ENCODE peak calls at places on chromosomes 1 and 21, in four cellular contexts. D is foreskin fibroblast, J is H9, H is GM12865. C is an unnamed sample.

GRCh38 chr1:28172690-28173150 is 3.8 kb downstream of the PTAFR start:
- DNase-seq in J (no peak), H (peak; percentile 95), D (no peak), C (peak; percentile 61)

GRCh38 chr1:33330906-33331305 is 10.0 kb upstream of the A3GALT2 start:
- DNase-seq in D (no peak), H (no peak), J (no peak), C (no peak)

GRCh38 chr21:14737922-14738321 is 191.8 kb upstream of the SAMSN1 start:
- DNase-seq in H (peak; percentile 84), J (no peak), D (no peak), C (no peak)

GRCh38 chr1:204523605-204524215 is 7.5 kb downstream of the MDM4 start:
- DNase-seq in D (no peak), J (peak; percentile 48), H (no peak), C (no peak)

GRCh38 chr21:33300701-33301631 is 23.8 kb upstream of the IFNAR1 start:
- DNase-seq in H (peak; percentile 21), D (no peak), J (no peak), C (no peak)

GRCh38 chr1:110292327-110292741 is 46.8 kb upstream of the RBM15 start:
- DNase-seq in J (no peak), H (no peak), D (peak; percentile 52), C (no peak)

GRCh38 chr1:170149971-170150370 is 4.2 kb downstream of the NTMT2 start:
- DNase-seq in J (no peak), D (no peak), H (no peak), C (no peak)

GRCh38 chr21:32702702-32703101 is 25.1 kb downstream of the SYNJ1 start:
- DNase-seq in D (peak; percentile 44), H (peak; percentile 4), J (no peak), C (no peak)

GRCh38 chr1:22129501-22130117 is 13.3 kb downstream of the WNT4 start:
- DNase-seq in H (no peak), J (no peak), D (no peak), C (no peak)

DNA sequence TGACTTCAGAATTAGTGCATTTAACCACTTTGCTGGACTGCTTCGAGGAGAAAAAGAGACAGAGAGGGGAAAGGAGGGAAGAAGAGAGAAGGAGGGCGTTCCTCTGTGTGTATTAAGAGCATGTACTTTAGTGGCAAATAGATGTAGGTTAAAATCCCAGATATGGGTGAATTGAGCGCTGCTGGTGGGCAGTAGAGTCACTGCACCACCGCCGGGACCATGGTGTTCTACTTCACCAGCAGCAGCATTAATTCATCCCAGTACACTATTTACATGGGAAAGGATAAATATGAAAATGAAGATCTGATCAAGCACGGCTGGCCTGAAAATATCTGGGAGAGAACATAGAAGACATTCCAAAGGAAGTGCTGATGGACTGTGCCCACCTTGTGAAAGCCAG is 20.9 kb upstream of the PPIE start:
- DNase-seq in D (no peak), H (no peak), J (no peak), C (no peak)
- TF ChIP-seq CTCF in D (no peak), H (no peak), J (peak; percentile 33), C (no peak)

DNA sequence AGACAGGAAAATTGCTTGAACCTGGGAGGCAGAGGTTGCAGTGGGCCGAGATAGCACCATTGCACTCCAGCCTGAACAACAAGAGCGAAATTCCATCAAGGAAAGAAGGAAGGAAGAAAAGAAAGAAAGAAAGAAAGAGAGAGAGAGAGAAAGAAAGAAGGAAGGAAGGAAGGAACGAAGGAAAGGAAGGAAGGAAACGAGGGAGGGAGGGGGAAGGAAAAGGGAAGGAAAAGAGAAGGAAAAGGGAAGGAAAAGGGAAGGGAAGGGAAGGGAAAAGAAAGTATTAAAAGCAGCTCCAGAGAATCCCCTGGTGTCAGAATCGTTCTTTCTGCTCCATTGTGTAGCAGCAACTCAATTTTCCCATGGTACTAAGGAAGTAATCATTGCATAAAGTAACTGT is 19.2 kb upstream of the ZSWIM5 start:
- DNase-seq in H (no peak), J (no peak), D (no peak), C (no peak)
- TF ChIP-seq CTCF in H (no peak), J (no peak), D (no peak), C (no peak)

GRCh38 chr1:40315795-40316594 is 1.1 kb downstream of the COL9A2 start:
- DNase-seq in J (peak; percentile 51), H (peak; percentile 31), D (no peak), C (no peak)

GRCh38 chr1:40317394-40318074 is 448 bp upstream of the COL9A2 start:
- DNase-seq in D (no peak), J (peak; percentile 61), H (no peak), C (no peak)

GRCh38 chr1:40318476-40318875 is 1.4 kb upstream of the COL9A2 start:
- DNase-seq in J (no peak), D (no peak), H (no peak), C (no peak)

GRCh38 chr1:40315239-40315794 is 1.8 kb downstream of the COL9A2 start:
- DNase-seq in D (peak; percentile 75), H (peak; percentile 96), J (peak; percentile 93), C (peak; percentile 89)

DNA sequence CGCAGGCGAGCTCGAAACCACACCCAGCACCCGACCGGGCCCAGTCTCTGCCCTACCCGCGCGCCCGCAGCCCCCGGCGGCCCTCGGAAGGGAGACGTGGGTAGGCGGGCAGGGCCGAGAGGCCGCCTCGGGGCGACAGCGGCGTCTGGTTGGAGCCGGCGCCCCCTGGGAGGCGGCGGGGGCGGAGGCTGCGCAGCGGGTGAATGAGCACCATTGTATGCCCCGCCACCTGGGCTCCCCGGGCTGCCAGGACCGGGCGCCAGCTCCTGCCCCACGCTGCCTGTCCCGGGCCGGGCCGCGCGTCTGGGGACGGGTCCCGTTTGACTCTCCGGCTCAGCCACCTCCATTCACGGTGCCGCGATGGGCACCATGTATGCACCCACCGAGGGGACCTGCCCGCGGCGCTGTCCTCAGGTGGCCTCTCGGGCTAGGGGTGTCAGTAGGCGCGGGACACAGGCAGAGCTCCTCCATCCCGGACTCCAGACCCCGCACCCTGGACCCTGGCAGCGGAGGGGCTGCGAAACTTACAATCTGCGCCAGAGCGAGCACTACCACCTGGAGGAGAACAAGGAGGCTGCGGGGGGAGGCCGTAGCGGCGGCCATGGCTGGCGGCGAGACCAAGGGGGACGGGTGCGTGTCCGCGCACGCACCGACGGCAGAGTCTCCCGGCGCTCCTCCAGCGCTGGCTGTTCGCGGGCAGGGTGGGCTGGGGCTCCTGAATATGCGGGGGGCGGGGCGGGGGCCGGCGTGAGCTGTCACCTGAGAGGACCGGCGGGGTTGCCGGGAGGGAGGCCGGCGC is at the start of gene COL9A2:
- DNase-seq in J (peak; percentile 68), H (peak; percentile 57), D (no peak), C (peak; percentile 79)
- TF ChIP-seq CTCF in J (no peak), H (no peak), D (no peak), C (no peak)

GRCh38 chr1:68782890-68783289 is 286.0 kb upstream of the DEPDC1 start:
- DNase-seq in H (no peak), J (no peak), D (no peak), C (no peak)
- TF ChIP-seq CTCF in H (no peak), J (peak; percentile 48), D (no peak), C (no peak)

GRCh38 chr1:205920159-205920558 is 23.1 kb downstream of the SLC26A9 start:
- DNase-seq in D (no peak), H (no peak), J (peak; percentile 10), C (no peak)

GRCh38 chr1:205917466-205918248 is 25.6 kb downstream of the SLC26A9 start:
- DNase-seq in D (no peak), J (peak; percentile 19), H (peak; percentile 45), C (no peak)

GRCh38 chr1:205920861-205921558 is 22.2 kb downstream of the SLC26A9 start:
- DNase-seq in J (peak; percentile 21), H (no peak), D (no peak), C (no peak)

GRCh38 chr1:205921559-205921887 is 21.7 kb downstream of the SLC26A9 start:
- DNase-seq in D (no peak), H (no peak), J (peak; percentile 24), C (no peak)

GRCh38 chr1:205918955-205919746 is 24.1 kb downstream of the SLC26A9 start:
- DNase-seq in J (peak; percentile 89), H (peak; percentile 86), D (peak; percentile 70), C (peak; percentile 83)
- TF ChIP-seq CTCF in J (peak; percentile 93), H (peak; percentile 91), D (peak; percentile 94), C (peak; percentile 95)

GRCh38 chr1:97159342-97159741 is 437.8 kb downstream of the PTBP2 start:
- DNase-seq in D (no peak), J (no peak), H (peak; percentile 36), C (peak; percentile 4)
- TF ChIP-seq CTCF in D (no peak), J (no peak), H (no peak), C (no peak)

DNA sequence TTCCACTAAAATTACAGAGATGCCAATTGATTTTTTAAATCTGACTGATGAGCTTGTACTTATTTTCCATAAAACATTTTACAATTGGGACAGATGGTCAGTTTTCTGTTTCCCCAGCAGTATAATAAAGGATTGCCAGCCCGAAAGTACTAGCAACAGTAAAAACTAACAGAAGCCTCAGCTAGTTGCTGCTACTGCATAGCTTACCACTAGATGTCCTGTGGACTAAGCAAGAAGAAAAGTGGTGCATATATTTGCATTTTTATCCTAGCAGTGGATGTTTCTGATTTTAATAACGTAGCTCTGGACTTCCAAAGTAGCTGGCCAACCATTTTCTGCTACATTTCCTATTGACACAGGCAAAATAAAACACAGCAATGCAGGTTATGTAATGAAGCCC is 241.5 kb downstream of the BARHL2 start:
- DNase-seq in J (no peak), H (no peak), D (no peak), C (no peak)
- TF ChIP-seq CTCF in J (peak; percentile 57), H (no peak), D (no peak), C (peak; percentile 13)

DNA sequence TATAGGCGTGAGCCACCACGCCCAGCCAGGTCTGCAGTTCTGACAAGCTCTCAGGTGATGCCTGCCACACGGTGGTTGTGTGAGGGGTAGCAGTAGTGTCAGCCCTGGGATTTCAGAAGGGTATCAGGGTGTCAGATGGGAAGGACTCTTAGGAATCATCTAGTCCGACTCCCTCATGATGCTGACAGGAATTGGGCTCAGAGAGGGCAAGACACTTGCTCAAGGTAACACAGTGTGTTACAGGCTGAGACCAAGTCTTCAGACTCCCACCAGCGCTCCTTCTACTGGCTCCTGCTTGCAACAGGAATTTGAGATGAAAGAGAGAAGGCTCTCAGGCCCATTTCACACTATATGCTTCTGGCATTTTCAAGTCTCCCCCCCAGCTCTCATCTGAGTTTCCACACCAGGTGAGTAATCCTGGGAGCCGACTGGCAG is 6.9 kb downstream of the HTR1D start:
- DNase-seq in D (no peak), H (no peak), J (peak; percentile 71), C (no peak)
- TF ChIP-seq CTCF in D (no peak), H (no peak), J (peak; percentile 58), C (no peak)

GRCh38 chr1:10779201-10779600 is 17.2 kb downstream of the CASZ1 start:
- DNase-seq in H (no peak), J (no peak), D (no peak), C (no peak)

GRCh38 chr1:10781137-10781536 is 15.3 kb downstream of the CASZ1 start:
- DNase-seq in D (no peak), H (no peak), J (no peak), C (no peak)

GRCh38 chr1:10778640-10779039 is 17.8 kb downstream of the CASZ1 start:
- DNase-seq in J (no peak), H (no peak), D (no peak), C (no peak)

GRCh38 chr1:10777749-10778574 is 18.5 kb downstream of the CASZ1 start:
- DNase-seq in J (no peak), H (no peak), D (no peak), C (no peak)

DNA sequence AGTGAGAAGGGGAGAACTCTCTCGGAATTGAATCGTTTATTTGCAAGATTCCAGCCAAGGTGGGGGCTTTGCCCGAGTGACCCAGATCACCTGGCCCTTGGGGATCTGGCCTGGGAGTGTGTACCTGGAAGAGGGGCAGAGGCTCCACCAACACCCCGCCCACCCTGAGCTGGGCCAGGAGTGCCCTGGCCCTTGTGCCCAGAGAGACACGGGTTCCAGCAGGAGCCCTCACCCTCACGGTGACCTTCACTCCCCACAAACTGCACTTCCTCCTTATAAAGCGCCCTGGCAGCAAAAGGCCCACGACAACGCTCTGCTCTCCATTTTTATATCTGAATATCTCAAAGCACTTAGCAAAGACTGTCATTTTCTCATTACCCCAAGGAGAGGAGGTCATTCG is 16.6 kb downstream of the CASZ1 start:
- DNase-seq in D (no peak), J (no peak), H (no peak), C (no peak)
- TF ChIP-seq CTCF in D (no peak), J (no peak), H (no peak), C (no peak)

C was measured in GM13977.